ENCODE peak calls at places on chromosomes 5 and 9, in four cellular contexts. Z is SJSA1, U is GOT3, B is endothelial cell. E is an unnamed sample.

GRCh38 chr9:34957492-34958410 is at the start of gene PHF24:
- DNase-seq in B (peak; percentile 40), U (no peak), Z (no peak), E (no peak)

GRCh38 chr9:129058965-129059795 is 21.7 kb upstream of the DOLPP1 start:
- DNase-seq in U (no peak), B (no peak), Z (no peak), E (peak; percentile 33)

GRCh38 chr9:120265791-120266190 is 314.2 kb downstream of the CDK5RAP2 start:
- DNase-seq in Z (no peak), B (no peak), U (no peak), E (no peak)

GRCh38 chr9:89597711-89598707 is 6.8 kb upstream of the GADD45G start:
- DNase-seq in U (no peak), Z (peak; percentile 11), B (peak; percentile 68), E (no peak)

GRCh38 chr9:76911971-76912370 is 6.1 kb upstream of the PRUNE2 start:
- DNase-seq in Z (no peak), U (no peak), B (no peak), E (no peak)

GRCh38 chr9:96009690-96010477 is 134.4 kb downstream of the ERCC6L2 start:
- DNase-seq in U (no peak), Z (no peak), B (no peak), E (peak; percentile 26)

GRCh38 chr5:115372121-115372520 is 75.7 kb upstream of the CCDC112 start:
- DNase-seq in U (no peak), Z (no peak), B (no peak), E (peak; percentile 49)

GRCh38 chr5:155850411-155850810 is 476.6 kb upstream of the SGCD start:
- DNase-seq in Z (no peak), U (no peak), B (no peak), E (no peak)

GRCh38 chr5:16464664-16465543 is 696 bp downstream of the ZNF622 start:
- DNase-seq in Z (no peak), B (no peak), U (no peak), E (peak; percentile 30)

GRCh38 chr9:27548055-27548741 is 18.6 kb upstream of the MOB3B start:
- DNase-seq in U (no peak), Z (no peak), B (no peak), E (peak; percentile 5)

GRCh38 chr5:103232393-103232999 is 26.1 kb upstream of the MACIR start:
- DNase-seq in B (no peak), U (no peak), Z (no peak), E (peak; percentile 21)

GRCh38 chr5:74034738-74035137 is 408.7 kb downstream of the ARHGEF28 start:
- DNase-seq in Z (peak; percentile 75), U (no peak), B (no peak), E (peak; percentile 94)

GRCh38 chr9:112554516-112554915 is 67.9 kb downstream of the KIAA1958 start:
- DNase-seq in U (no peak), B (no peak), Z (no peak), E (peak; percentile 89)

GRCh38 chr5:121152411-121152810 is 688.3 kb downstream of the PRR16 start:
- DNase-seq in U (no peak), B (no peak), Z (no peak), E (no peak)

GRCh38 chr5:54630738-54631369 is 113.3 kb downstream of the SNX18 start:
- DNase-seq in Z (no peak), B (no peak), U (no peak), E (peak; percentile 41)

GRCh38 chr9:16869140-16869903 is 1.1 kb downstream of the BNC2 start:
- DNase-seq in U (no peak), B (no peak), Z (no peak), E (peak; percentile 40)

GRCh38 chr9:73269430-73270101 is 117.9 kb downstream of the ANXA1 start:
- DNase-seq in U (no peak), B (no peak), Z (no peak), E (peak; percentile 10)

GRCh38 chr5:53364098-53364497 is 116.3 kb upstream of the FST start:
- DNase-seq in U (no peak), B (no peak), Z (no peak), E (no peak)

GRCh38 chr9:120920495-120921178 is 6.0 kb downstream of the TRAF1 start:
- DNase-seq in U (no peak), B (no peak), Z (no peak), E (no peak)

GRCh38 chr5:151627650-151628049 is 36.5 kb upstream of the FAT2 start:
- DNase-seq in Z (no peak), U (no peak), B (no peak), E (peak; percentile 21)

GRCh38 chr9:109329274-109330258 is 8.7 kb upstream of the EPB41L4B start:
- DNase-seq in Z (peak; percentile 52), U (no peak), B (no peak), E (peak; percentile 78)

GRCh38 chr5:149549461-149550266 is 1.6 kb downstream of the CSNK1A1 start:
- DNase-seq in Z (peak; percentile 66), U (no peak), B (peak; percentile 18), E (peak; percentile 29)

GRCh38 chr5:40570408-40571129 is 109.1 kb upstream of the PTGER4 start:
- DNase-seq in B (no peak), U (no peak), Z (peak; percentile 64), E (peak; percentile 72)

GRCh38 chr5:132819468-132819867 is 6.4 kb downstream of the SOWAHA start:
- DNase-seq in B (no peak), U (no peak), Z (no peak), E (no peak)

GRCh38 chr9:18979367-18979766 is 53.6 kb downstream of the SAXO1 start:
- DNase-seq in Z (no peak), U (no peak), B (no peak), E (peak; percentile 23)

GRCh38 chr9:3189113-3189861 is 336.5 kb downstream of the RFX3 start:
- DNase-seq in U (no peak), B (no peak), Z (no peak), E (no peak)

GRCh38 chr5:2752875-2753435 is 1.5 kb upstream of the IRX2 start:
- DNase-seq in Z (no peak), B (no peak), U (no peak), E (no peak)

GRCh38 chr9:86337469-86338107 is 16.6 kb downstream of the TUT7 start:
- DNase-seq in B (no peak), U (no peak), Z (no peak), E (no peak)

GRCh38 chr9:133788045-133788818 is 50.1 kb upstream of the SARDH start:
- DNase-seq in Z (no peak), U (no peak), B (no peak), E (no peak)

GRCh38 chr9:107483666-107484065 is 5.9 kb downstream of the KLF4 start:
- DNase-seq in Z (no peak), U (no peak), B (no peak), E (no peak)

GRCh38 chr9:129075996-129076639 is 4.8 kb upstream of the DOLPP1 start:
- DNase-seq in U (no peak), Z (no peak), B (no peak), E (no peak)

GRCh38 chr5:148829248-148829594 is 2.8 kb downstream of the ADRB2 start:
- DNase-seq in Z (no peak), B (no peak), U (no peak), E (no peak)